ENCODE peak calls at places on chromosomes 3 and 15, in seven cellular contexts. T is upper lobe of left lung, M is left ventricle myocardium inferior, Q is hepatocyte, P is heart left ventricle, K is small intestine, X is A673. E is an unnamed sample. For H3K27me3, the result is how much of the 10 kb centered on the place peaks cover.

GRCh38 chr3:136708339-136708985 is 43.7 kb downstream of the STAG1 start:
- DNase-seq in T (no peak), X (no peak), K (no peak), Q (no peak), M (no peak), P (no peak), E (no peak)

GRCh38 chr3:123444023-123444422 is 4.9 kb downstream of the ADCY5 start:
- DNase-seq in M (no peak), X (no peak), P (no peak), K (no peak), Q (no peak), T (no peak), E (no peak)

GRCh38 chr15:68353418-68354145 is 76.0 kb downstream of the FEM1B start:
- DNase-seq in X (no peak), P (no peak), Q (no peak), K (peak), M (no peak), T (no peak), E (no peak)

GRCh38 chr3:47579875-47580274 is 1.2 kb upstream of the CSPG5 start:
- DNase-seq in Q (no peak), P (no peak), T (no peak), M (no peak), K (no peak), X (no peak), E (no peak)

GRCh38 chr15:59165726-59166125 is 40.9 kb upstream of the LDHAL6B start:
- DNase-seq in X (no peak), M (no peak), Q (no peak), T (no peak), K (no peak), P (no peak), E (no peak)

GRCh38 chr3:60998855-60999254 is 252.4 kb downstream of the FHIT start:
- DNase-seq in T (no peak), K (no peak), X (no peak), M (no peak), Q (no peak), P (no peak), E (no peak)

GRCh38 chr15:32669870-32670623 is 28.5 kb downstream of the SCG5 start:
- DNase-seq in M (no peak), Q (peak), K (no peak), P (no peak), T (no peak), X (no peak), E (no peak)

GRCh38 chr15:35038655-35039534 is 46.2 kb downstream of the NANOGP8 start:
- DNase-seq in T (no peak), K (no peak), P (no peak), Q (no peak), X (peak), M (no peak), E (no peak)

GRCh38 chr15:46344906-46345305 is 710.1 kb downstream of the SQOR start:
- DNase-seq in K (no peak), P (no peak), Q (no peak), X (no peak), M (no peak), T (no peak), E (no peak)

GRCh38 chr15:99961011-99961441 is 227.8 kb upstream of the LYSMD4 start:
- DNase-seq in X (peak), T (no peak), P (peak), Q (peak), K (no peak), M (no peak), E (no peak)

GRCh38 chr15:23877502-23878412 is 190.7 kb upstream of the NDN start:
- DNase-seq in K (peak), X (peak), Q (peak), M (peak), T (peak), P (no peak), E (no peak)

GRCh38 chr3:170062068-170062467 is 24.3 kb downstream of the GPR160 start:
- DNase-seq in M (no peak), P (no peak), Q (no peak), X (no peak), K (no peak), T (no peak), E (no peak)

GRCh38 chr15:34365073-34365825 is 1.7 kb downstream of the LPCAT4 start:
- DNase-seq in Q (no peak), P (peak), T (no peak), K (no peak), M (peak), X (no peak), E (no peak)

GRCh38 chr3:183265157-183265642 is 12.1 kb downstream of the B3GNT5 start:
- DNase-seq in P (peak), T (no peak), Q (no peak), X (peak), M (peak), K (peak), E (no peak)

GRCh38 chr15:63833246-63833696 is 477 bp downstream of the HERC1 start:
- DNase-seq in T (peak), K (peak), M (peak), X (peak), Q (peak), P (no peak), E (no peak)

DNA sequence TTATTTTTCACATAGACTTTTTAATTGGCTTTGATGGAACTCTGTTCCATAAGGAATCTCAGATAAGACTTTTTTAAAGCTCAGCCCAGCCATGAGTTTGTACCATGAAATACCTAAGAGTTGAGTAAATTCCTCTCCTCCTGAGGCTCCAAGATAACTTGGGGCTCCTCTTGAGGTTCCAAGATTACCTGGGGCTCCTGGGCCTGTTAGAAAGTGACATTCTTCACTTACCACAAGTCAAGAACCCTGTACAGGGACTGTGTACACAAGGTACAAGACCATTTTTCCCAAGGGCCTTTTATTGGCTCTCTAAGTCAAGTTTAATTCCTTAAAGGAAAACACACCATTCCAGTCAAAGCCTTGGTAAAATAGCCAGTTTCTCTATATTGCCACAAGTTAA is 111.3 kb upstream of the PRR20G start:
- DNase-seq in P (no peak), Q (no peak), X (no peak), M (no peak), T (no peak), K (no peak), E (no peak)
- H3K27me3 ChIP-seq in P (under half), Q (under half), X (under half), M (half or more), T (under half), K (under half), E (under half)

GRCh38 chr3:149603126-149604074 is 54.4 kb downstream of the WWTR1 start:
- DNase-seq in T (no peak), Q (no peak), M (no peak), K (no peak), P (no peak), X (peak), E (no peak)

GRCh38 chr3:149596136-149596770 is 61.6 kb downstream of the WWTR1 start:
- DNase-seq in M (no peak), Q (no peak), T (no peak), X (no peak), P (no peak), K (peak), E (no peak)

GRCh38 chr3:149604125-149604851 is 53.5 kb downstream of the WWTR1 start:
- DNase-seq in T (no peak), Q (no peak), X (no peak), P (no peak), M (no peak), K (no peak), E (no peak)

GRCh38 chr3:149600619-149601018 is 57.2 kb downstream of the WWTR1 start:
- DNase-seq in P (no peak), K (peak), Q (no peak), M (no peak), T (no peak), X (peak), E (no peak)

GRCh38 chr3:149599236-149599635 is 58.6 kb downstream of the WWTR1 start:
- DNase-seq in X (no peak), T (no peak), M (peak), P (no peak), K (no peak), Q (no peak), E (no peak)
- H3K27me3 ChIP-seq in X (under half), T (under half), M (under half), P (under half), K (under half), Q (under half), E (under half)

DNA sequence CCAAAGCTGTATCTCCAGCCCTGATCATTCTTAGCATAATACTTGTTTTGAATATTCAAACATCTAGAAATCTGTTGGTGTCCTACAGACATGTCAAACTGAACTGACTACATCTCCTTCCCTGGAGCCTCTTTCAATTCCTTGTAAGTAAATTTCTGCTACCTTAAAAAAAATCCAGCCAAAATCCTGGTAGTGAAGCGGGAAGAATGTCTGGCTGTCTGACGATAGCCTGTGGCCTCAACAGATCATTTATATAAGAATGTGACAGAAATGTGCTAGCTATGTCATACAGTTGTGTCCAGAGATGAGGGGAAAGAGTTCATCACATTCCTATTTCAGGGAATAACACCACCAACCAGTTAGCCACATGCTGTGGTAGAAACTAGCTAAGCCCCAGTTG is 18.6 kb upstream of the TM6SF1 start:
- DNase-seq in P (no peak), M (no peak), T (no peak), Q (no peak), K (no peak), X (no peak), E (no peak)
- H3K27me3 ChIP-seq in P (under half), M (under half), T (under half), Q (under half), K (under half), X (under half), E (under half)

GRCh38 chr3:58020740-58021071 is 12.5 kb downstream of the FLNB start:
- DNase-seq in T (no peak), Q (no peak), M (no peak), K (no peak), X (no peak), P (no peak), E (no peak)

GRCh38 chr3:58021962-58022361 is 13.7 kb downstream of the FLNB start:
- DNase-seq in Q (no peak), P (no peak), K (no peak), T (no peak), M (no peak), X (no peak), E (no peak)

GRCh38 chr3:58021072-58021959 is 13.1 kb downstream of the FLNB start:
- DNase-seq in Q (no peak), M (no peak), P (no peak), K (peak), X (no peak), T (no peak), E (no peak)

GRCh38 chr3:58023536-58023935 is 15.3 kb downstream of the FLNB start:
- DNase-seq in Q (no peak), T (no peak), K (no peak), P (no peak), M (no peak), X (no peak), E (no peak)

GRCh38 chr3:58022490-58022889 is 14.3 kb downstream of the FLNB start:
- DNase-seq in M (no peak), K (no peak), P (no peak), T (no peak), X (no peak), Q (no peak), E (no peak)
- H3K27me3 ChIP-seq in M (under half), K (under half), P (under half), T (under half), X (under half), Q (under half), E (under half)

GRCh38 chr15:91529534-91529933 is 324.0 kb upstream of the SLCO3A1 start:
- DNase-seq in P (no peak), K (peak), X (no peak), M (no peak), Q (no peak), T (no peak), E (no peak)

GRCh38 chr15:91528811-91529210 is 324.7 kb upstream of the SLCO3A1 start:
- DNase-seq in Q (no peak), M (no peak), X (no peak), K (no peak), P (no peak), T (no peak), E (no peak)

GRCh38 chr15:91534235-91534634 is 319.3 kb upstream of the SLCO3A1 start:
- DNase-seq in Q (no peak), M (no peak), K (no peak), P (no peak), X (no peak), T (no peak), E (no peak)

GRCh38 chr15:91530279-91530678 is 323.2 kb upstream of the SLCO3A1 start:
- DNase-seq in K (peak), M (no peak), P (no peak), T (no peak), Q (no peak), X (no peak), E (no peak)

DNA sequence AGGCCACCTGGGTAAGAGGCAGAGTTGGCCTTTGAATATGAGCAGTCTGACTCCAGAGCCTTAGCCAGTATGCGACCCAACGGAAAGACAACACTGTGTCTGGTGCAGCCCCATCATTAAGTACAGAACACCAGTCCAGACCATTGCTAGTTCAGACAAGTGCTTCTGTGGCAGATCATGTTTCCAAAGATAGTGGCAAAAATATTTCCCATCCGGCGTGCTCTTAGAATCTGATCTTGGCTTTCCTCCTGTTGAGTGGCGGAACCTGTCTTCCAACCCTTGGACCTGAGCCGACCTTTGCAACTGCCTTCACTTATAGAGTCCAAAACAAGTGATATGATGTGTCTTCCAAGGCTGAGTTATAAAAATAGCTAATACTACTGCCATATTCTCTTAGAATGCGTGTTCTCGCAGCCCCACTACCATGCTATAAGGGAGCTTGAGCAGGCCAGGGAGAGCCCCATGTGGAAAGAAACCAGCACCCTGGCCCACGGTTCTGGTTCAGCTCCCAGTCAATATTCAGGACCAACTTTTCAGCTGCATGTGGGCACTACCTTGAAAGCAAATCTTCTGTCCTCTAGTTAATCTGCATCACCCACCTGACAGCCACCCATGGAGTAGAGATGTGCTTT is 322.4 kb upstream of the SLCO3A1 start:
- DNase-seq in Q (no peak), T (no peak), X (no peak), K (peak), M (no peak), P (no peak), E (no peak)
- H3K27me3 ChIP-seq in Q (under half), T (under half), X (under half), K (under half), M (under half), P (under half), E (under half)

GRCh38 chr15:77684341-77685081 is 51.8 kb upstream of the LINGO1 start:
- DNase-seq in P (no peak), M (no peak), T (no peak), Q (no peak), X (no peak), K (no peak), E (no peak)
- H3K27me3 ChIP-seq in P (under half), M (under half), T (under half), Q (under half), X (under half), K (under half), E (half or more)

GRCh38 chr3:16426665-16427064 is 86.8 kb downstream of the RFTN1 start:
- DNase-seq in K (no peak), M (no peak), Q (no peak), P (no peak), X (no peak), T (no peak), E (no peak)

GRCh38 chr3:16427309-16427965 is 86.1 kb downstream of the RFTN1 start:
- DNase-seq in M (no peak), X (no peak), K (no peak), T (peak), P (no peak), Q (peak), E (no peak)

GRCh38 chr3:16425398-16426057 is 88.0 kb downstream of the RFTN1 start:
- DNase-seq in P (no peak), M (no peak), K (no peak), T (no peak), X (no peak), Q (no peak), E (no peak)

GRCh38 chr3:16423298-16423697 is 90.2 kb downstream of the RFTN1 start:
- DNase-seq in Q (no peak), M (no peak), T (peak), P (no peak), K (no peak), X (no peak), E (no peak)

DNA sequence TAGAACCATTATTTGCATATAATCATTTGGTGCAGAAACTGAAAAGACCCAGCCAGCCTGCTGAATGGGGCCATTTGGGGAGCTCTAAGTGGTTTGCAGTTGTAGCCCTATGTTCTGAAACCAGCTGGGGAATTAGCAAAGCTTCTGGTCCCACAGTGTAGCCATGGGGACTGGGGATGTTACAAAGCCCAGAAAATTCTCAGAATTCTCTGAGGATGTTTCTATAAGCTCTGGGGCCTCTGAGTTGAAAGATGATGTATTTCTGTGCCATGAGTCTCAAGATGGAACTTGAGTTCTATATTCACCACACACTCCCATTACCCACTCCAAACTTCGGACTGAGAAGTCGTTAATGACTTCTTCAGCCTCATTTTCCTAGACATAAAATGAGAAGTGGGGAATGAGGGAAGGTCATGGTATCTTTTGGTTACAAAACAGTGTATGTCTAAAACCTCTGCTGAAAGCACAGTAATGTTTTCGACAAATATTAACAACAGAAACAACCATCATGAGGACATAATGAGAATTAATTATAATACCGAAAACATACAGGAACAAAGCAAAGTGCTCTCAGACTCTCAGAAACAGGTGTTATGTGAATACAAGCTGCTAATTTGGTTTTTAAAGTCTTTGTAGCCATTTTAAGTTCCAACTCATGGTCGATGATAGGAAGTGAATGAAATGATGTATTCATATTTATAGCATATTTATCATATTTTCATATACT is 89.4 kb downstream of the RFTN1 start:
- DNase-seq in X (no peak), M (no peak), P (no peak), T (no peak), Q (no peak), K (no peak), E (no peak)
- H3K27me3 ChIP-seq in X (under half), M (under half), P (under half), T (under half), Q (under half), K (under half), E (under half)

GRCh38 chr3:10792208-10792607 is 23.8 kb upstream of the SLC6A11 start:
- DNase-seq in K (no peak), P (no peak), T (no peak), M (no peak), X (no peak), Q (no peak), E (no peak)
- H3K27me3 ChIP-seq in K (under half), P (under half), T (under half), M (half or more), X (under half), Q (under half), E (under half)